ENCODE peak calls at places on chromosome 14, in six cellular contexts. J, R, Z, M, X and T are unnamed samples.

GRCh38 chr14:59081680-59082079 is 106.8 kb upstream of the DAAM1 start:
- DNase-seq in Z (no peak), M (no peak), R (no peak), J (no peak), X (no peak), T (no peak)

GRCh38 chr14:68549966-68550705 is 242.7 kb downstream of the ZFP36L1 start:
- DNase-seq in J (no peak), X (no peak), M (no peak), Z (no peak), R (no peak), T (no peak)

GRCh38 chr14:76456200-76456599 is 80.3 kb downstream of the ESRRB start:
- DNase-seq in Z (peak; percentile 67), J (no peak), X (peak; percentile 8), R (peak; percentile 85), M (no peak), T (no peak)

GRCh38 chr14:51398898-51399297 is 158.9 kb downstream of the TMX1 start:
- DNase-seq in R (no peak), J (no peak), X (peak; percentile 97), Z (no peak), M (no peak), T (no peak)

GRCh38 chr14:80664576-80664975 is 277.0 kb downstream of the CEP128 start:
- DNase-seq in X (peak; percentile 83), R (no peak), Z (no peak), M (no peak), J (no peak), T (no peak)

GRCh38 chr14:49505026-49505766 is 81.0 kb downstream of the RPS29 start:
- DNase-seq in R (no peak), J (no peak), X (peak; percentile 1), M (no peak), Z (no peak), T (no peak)

GRCh38 chr14:98937712-98938505 is 334.1 kb downstream of the BCL11B start:
- DNase-seq in J (peak; percentile 16), Z (no peak), R (no peak), X (no peak), M (no peak), T (no peak)

GRCh38 chr14:50741571-50741970 is 73.5 kb upstream of the SAV1 start:
- DNase-seq in R (no peak), M (no peak), J (no peak), X (peak; percentile 70), Z (no peak), T (no peak)

GRCh38 chr14:52268191-52269061 is 928 bp downstream of the PTGDR start:
- DNase-seq in Z (peak; percentile 14), R (peak; percentile 81), M (peak; percentile 21), X (peak; percentile 13), J (peak; percentile 60), T (no peak)

GRCh38 chr14:75381642-75382041 is 46.2 kb upstream of the JDP2 start:
- DNase-seq in R (no peak), J (no peak), X (no peak), Z (no peak), M (no peak), T (no peak)

GRCh38 chr14:78921856-78922255 is 751.7 kb downstream of the NRXN3 start:
- DNase-seq in Z (no peak), J (no peak), R (no peak), M (no peak), X (peak; percentile 88), T (no peak)

GRCh38 chr14:23696706-23697239 is 60.6 kb downstream of the DHRS2 start:
- DNase-seq in J (no peak), Z (peak; percentile 8), M (no peak), R (no peak), X (no peak), T (no peak)

GRCh38 chr14:23693252-23693775 is 57.1 kb downstream of the DHRS2 start:
- DNase-seq in M (no peak), X (no peak), J (no peak), Z (no peak), R (no peak), T (no peak)

GRCh38 chr14:23697689-23698088 is 61.5 kb downstream of the DHRS2 start:
- DNase-seq in Z (no peak), X (no peak), R (no peak), J (no peak), M (no peak), T (no peak)

GRCh38 chr14:23694085-23694975 is 58.2 kb downstream of the DHRS2 start:
- DNase-seq in J (no peak), M (no peak), Z (peak; percentile 85), R (peak; percentile 69), X (peak; percentile 2), T (no peak)

GRCh38 chr14:23695220-23695999 is 59.2 kb downstream of the DHRS2 start:
- DNase-seq in R (peak; percentile 75), X (no peak), Z (peak; percentile 67), J (no peak), M (no peak), T (no peak)
- H3K4me3 ChIP-seq in R (peak overlapping the region; percentile 76), X (peak overlapping the region; percentile 38), Z (peak overlapping the region; percentile 21), J (peak overlapping the region; percentile 35), M (peak overlapping the region; percentile 34), T (no peak overlapping the region)

DNA sequence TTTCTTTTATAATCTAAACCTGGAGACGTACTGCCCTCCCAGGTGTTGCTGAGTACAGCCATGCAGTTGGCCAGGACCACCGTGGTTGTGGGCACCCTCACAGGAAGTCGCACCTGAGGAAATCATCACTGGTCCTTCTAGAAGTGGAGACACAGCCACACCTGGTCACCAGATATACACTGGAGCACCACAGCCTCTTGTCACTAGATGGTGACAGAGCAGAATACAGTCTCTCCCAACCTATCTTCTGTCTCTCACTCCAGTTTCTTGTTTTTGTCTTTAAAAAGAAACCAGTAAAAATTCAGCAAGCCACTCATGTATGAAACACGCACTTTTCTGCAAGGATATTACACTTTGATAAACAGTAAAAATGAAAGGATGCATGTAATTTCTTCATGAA is 43.1 kb upstream of the GPHB5 start:
- DNase-seq in X (no peak), R (no peak), J (no peak), M (no peak), Z (no peak), T (no peak)
- TF ChIP-seq CTCF in X (no peak), R (peak; percentile 50), J (no peak), M (no peak), Z (no peak), T (no peak)

DNA sequence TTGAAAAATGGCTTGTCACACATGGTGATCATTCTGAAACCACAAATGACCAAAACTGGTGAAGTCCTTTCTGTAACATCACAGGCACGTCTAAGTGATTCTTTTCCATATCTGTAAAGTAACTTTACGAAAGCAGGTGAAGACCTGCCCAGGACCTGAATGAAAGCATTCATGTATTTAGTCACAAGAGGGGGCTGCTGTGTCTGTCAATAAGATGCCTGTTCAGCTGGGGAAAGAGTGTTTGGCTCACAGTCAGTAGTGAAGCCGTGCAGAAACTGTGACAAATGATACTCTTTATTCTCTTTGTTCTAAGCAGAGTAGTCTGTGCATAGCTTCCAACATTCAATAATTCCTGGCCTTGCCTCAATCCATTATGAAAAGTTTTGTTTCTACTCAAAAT is 373.5 kb upstream of the OR4E1 start:
- DNase-seq in M (no peak), R (no peak), J (no peak), X (no peak), Z (peak; percentile 62), T (no peak)
- H3K27ac ChIP-seq in M (no peak overlapping the region), R (no peak overlapping the region), J (no peak overlapping the region), X (no peak overlapping the region), Z (no peak overlapping the region), T (no peak overlapping the region)

GRCh38 chr14:73997944-73998451 is 21.1 kb downstream of the ENTPD5 start:
- DNase-seq in X (no peak), J (no peak), Z (no peak), M (no peak), R (no peak), T (no peak)

GRCh38 chr14:73997108-73997943 is 21.8 kb downstream of the ENTPD5 start:
- DNase-seq in R (no peak), J (no peak), M (no peak), Z (no peak), X (no peak), T (no peak)

GRCh38 chr14:73996731-73997107 is 22.4 kb downstream of the ENTPD5 start:
- DNase-seq in Z (no peak), M (no peak), R (no peak), J (no peak), X (no peak), T (no peak)

GRCh38 chr14:73998736-73999135 is 20.4 kb downstream of the ENTPD5 start:
- DNase-seq in J (no peak), R (no peak), Z (no peak), M (no peak), X (no peak), T (no peak)

DNA sequence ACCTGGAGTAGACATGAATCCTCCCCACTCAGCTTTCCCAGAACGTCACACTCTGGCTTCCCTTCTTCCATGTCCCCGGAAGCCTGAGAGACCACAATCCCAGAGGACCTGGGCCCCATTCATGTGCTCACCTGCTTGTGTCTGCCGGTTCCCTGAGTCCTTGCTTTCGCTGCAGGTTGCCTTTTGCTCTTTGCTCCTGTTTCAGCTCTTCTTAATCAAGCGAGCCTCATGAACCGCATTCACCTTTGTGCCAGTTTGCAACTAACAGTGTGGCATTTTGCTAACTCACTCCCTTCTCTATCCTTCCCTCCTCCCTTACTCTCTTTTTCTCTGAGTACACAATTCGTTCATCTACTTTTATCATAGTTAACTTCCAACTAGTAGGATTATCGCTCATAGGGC is 23.1 kb downstream of the ENTPD5 start:
- DNase-seq in R (no peak), Z (no peak), X (no peak), M (no peak), J (no peak), T (no peak)
- H3K4me3 ChIP-seq in R (no peak overlapping the region), Z (no peak overlapping the region), X (no peak overlapping the region), M (no peak overlapping the region), J (no peak overlapping the region), T (no peak overlapping the region)

GRCh38 chr14:31216359-31216758 is 8.8 kb upstream of the HECTD1 start:
- DNase-seq in J (no peak), R (no peak), Z (no peak), M (no peak), X (no peak), T (no peak)
- TF ChIP-seq CTCF in J (no peak), R (no peak), Z (no peak), M (no peak), X (no peak), T (no peak)

DNA sequence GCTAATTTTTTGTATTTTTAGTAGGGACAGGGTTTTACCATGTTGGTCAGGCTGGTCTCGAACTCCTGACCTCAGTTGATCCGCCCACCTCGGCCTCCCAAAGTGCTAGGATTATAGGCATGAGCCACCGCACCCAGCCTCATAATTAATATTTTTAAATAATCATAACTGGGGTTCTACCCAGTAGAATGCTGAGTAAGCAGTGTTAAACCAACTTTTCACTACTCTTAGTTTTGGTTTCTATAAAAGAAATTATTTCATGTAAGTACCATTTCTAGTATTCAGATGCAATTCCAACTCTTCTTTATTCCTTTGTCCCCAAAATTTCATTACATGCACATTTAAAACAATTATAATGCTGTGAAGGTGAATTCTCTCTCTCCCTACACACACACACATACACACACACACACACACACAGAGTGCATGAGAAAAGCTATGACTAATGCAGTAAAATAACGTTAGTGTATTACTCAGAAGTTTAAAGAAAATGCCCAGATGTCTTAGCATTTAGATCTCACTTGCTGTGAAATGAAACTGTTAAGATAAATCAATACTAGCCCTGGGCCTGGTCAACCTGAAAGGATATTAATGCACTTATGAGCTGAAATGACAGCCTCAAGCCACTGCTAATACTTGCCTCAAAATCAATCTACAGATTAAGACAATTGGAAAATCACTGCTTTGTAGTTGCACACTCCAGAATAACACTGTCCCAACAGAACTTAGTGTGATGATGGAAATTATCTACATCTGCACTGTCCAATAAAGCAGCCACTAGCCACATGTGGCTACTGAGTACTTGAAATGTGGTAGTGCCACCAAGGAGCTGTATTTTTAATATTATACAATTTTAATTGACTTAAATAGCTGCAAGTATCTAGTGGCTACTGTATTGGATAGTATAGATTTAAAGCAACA is 36.0 kb downstream of the PTPN21 start:
- DNase-seq in M (no peak), R (no peak), X (peak; percentile 88), J (no peak), Z (no peak), T (no peak)
- H3K27ac ChIP-seq in M (no peak overlapping the region), R (no peak overlapping the region), X (no peak overlapping the region), J (no peak overlapping the region), Z (no peak overlapping the region), T (no peak overlapping the region)